ENCODE peak calls at places on chromosomes 11 and 22, in five cellular contexts. One of them, this sample, is unnamed.

GRCh38 chr22:22886546-22886945 is 1.1 kb upstream of the IGLL5 start:
- DNase-seq in left ventricle myocardium inferior: no peak
- DNase-seq in choroid plexus epithelial cell: no peak
- DNase-seq in K562: peak; percentile 47
- DNase-seq in AG09309: no peak
- DNase-seq in this sample: no peak

GRCh38 chr11:134562176-134562575 is 150.1 kb upstream of the B3GAT1 start:
- DNase-seq in left ventricle myocardium inferior: no peak
- DNase-seq in choroid plexus epithelial cell: no peak
- DNase-seq in K562: no peak
- DNase-seq in AG09309: no peak
- DNase-seq in this sample: no peak

GRCh38 chr11:64887234-64887756 is 8.9 kb upstream of the EHD1 start:
- DNase-seq in left ventricle myocardium inferior: no peak
- DNase-seq in choroid plexus epithelial cell: no peak
- DNase-seq in K562: no peak
- DNase-seq in AG09309: no peak
- DNase-seq in this sample: no peak

GRCh38 chr11:85947431-85948272 is 92.5 kb downstream of the CCDC83 start:
- DNase-seq in left ventricle myocardium inferior: no peak
- DNase-seq in choroid plexus epithelial cell: peak; percentile 97
- DNase-seq in K562: no peak
- DNase-seq in AG09309: peak; percentile 73
- DNase-seq in this sample: no peak

GRCh38 chr22:27107005-27107404 is 449.6 kb downstream of the MIAT start:
- DNase-seq in left ventricle myocardium inferior: no peak
- DNase-seq in choroid plexus epithelial cell: no peak
- DNase-seq in K562: no peak
- DNase-seq in AG09309: no peak
- DNase-seq in this sample: no peak

GRCh38 chr22:26287382-26288228 is 118.3 kb downstream of the SEZ6L start:
- DNase-seq in left ventricle myocardium inferior: no peak
- DNase-seq in choroid plexus epithelial cell: no peak
- DNase-seq in K562: no peak
- DNase-seq in AG09309: no peak
- DNase-seq in this sample: no peak

GRCh38 chr22:26461188-26461810 is 22.3 kb downstream of the HPS4 start:
- DNase-seq in left ventricle myocardium inferior: peak; percentile 42
- DNase-seq in choroid plexus epithelial cell: peak; percentile 34
- DNase-seq in K562: peak; percentile 52
- DNase-seq in AG09309: no peak
- DNase-seq in this sample: peak; percentile 30

GRCh38 chr22:42436402-42436801 is 4.2 kb upstream of the NFAM1 start:
- DNase-seq in left ventricle myocardium inferior: no peak
- DNase-seq in choroid plexus epithelial cell: no peak
- DNase-seq in K562: no peak
- DNase-seq in AG09309: no peak
- DNase-seq in this sample: no peak

GRCh38 chr11:37280194-37280593 is 682.2 kb upstream of the RAG2 start:
- DNase-seq in left ventricle myocardium inferior: no peak
- DNase-seq in choroid plexus epithelial cell: no peak
- DNase-seq in K562: no peak
- DNase-seq in AG09309: no peak
- DNase-seq in this sample: no peak

GRCh38 chr22:24391836-24392217 is 35.6 kb upstream of the ADORA2A start:
- DNase-seq in left ventricle myocardium inferior: no peak
- DNase-seq in choroid plexus epithelial cell: peak; percentile 86
- DNase-seq in K562: no peak
- DNase-seq in AG09309: peak; percentile 79
- DNase-seq in this sample: no peak

GRCh38 chr11:112584674-112585073 is 324.0 kb upstream of the PLET1 start:
- DNase-seq in left ventricle myocardium inferior: no peak
- DNase-seq in choroid plexus epithelial cell: peak; percentile 28
- DNase-seq in K562: no peak
- DNase-seq in AG09309: no peak
- DNase-seq in this sample: no peak

GRCh38 chr11:1275021-1275420 is 34.4 kb downstream of the TOLLIP start:
- DNase-seq in left ventricle myocardium inferior: no peak
- DNase-seq in choroid plexus epithelial cell: no peak
- DNase-seq in K562: no peak
- DNase-seq in AG09309: no peak
- DNase-seq in this sample: no peak

GRCh38 chr11:72584933-72585597 is 89.2 kb downstream of the PDE2A start:
- DNase-seq in left ventricle myocardium inferior: no peak
- DNase-seq in choroid plexus epithelial cell: no peak
- DNase-seq in K562: no peak
- DNase-seq in AG09309: no peak
- DNase-seq in this sample: no peak

GRCh38 chr11:22807391-22807790 is 22.2 kb downstream of the SVIP start:
- DNase-seq in left ventricle myocardium inferior: no peak
- DNase-seq in choroid plexus epithelial cell: no peak
- DNase-seq in K562: no peak
- DNase-seq in AG09309: no peak
- DNase-seq in this sample: no peak

GRCh38 chr22:20239063-20239950 is 28.8 kb downstream of the RTN4R start:
- DNase-seq in left ventricle myocardium inferior: peak; percentile 52
- DNase-seq in choroid plexus epithelial cell: no peak
- DNase-seq in K562: peak; percentile 88
- DNase-seq in AG09309: no peak
- DNase-seq in this sample: no peak

GRCh38 chr11:133520707-133521106 is 11.6 kb downstream of the OPCML start:
- DNase-seq in left ventricle myocardium inferior: peak; percentile 27
- DNase-seq in choroid plexus epithelial cell: no peak
- DNase-seq in K562: no peak
- DNase-seq in AG09309: no peak
- DNase-seq in this sample: no peak

GRCh38 chr22:44304354-44304753 is 8.4 kb downstream of the SHISAL1 start:
- DNase-seq in left ventricle myocardium inferior: no peak
- DNase-seq in choroid plexus epithelial cell: no peak
- DNase-seq in K562: no peak
- DNase-seq in AG09309: peak; percentile 18
- DNase-seq in this sample: no peak

GRCh38 chr11:121488145-121488544 is 35.4 kb upstream of the SORL1-AS1 start:
- DNase-seq in left ventricle myocardium inferior: no peak
- DNase-seq in choroid plexus epithelial cell: no peak
- DNase-seq in K562: no peak
- DNase-seq in AG09309: no peak
- DNase-seq in this sample: no peak

GRCh38 chr11:55697817-55698216 is 35.8 kb downstream of the OR4C6 start:
- DNase-seq in left ventricle myocardium inferior: no peak
- DNase-seq in choroid plexus epithelial cell: no peak
- DNase-seq in K562: no peak
- DNase-seq in AG09309: no peak
- DNase-seq in this sample: no peak

GRCh38 chr11:12128191-12128841 is 17.9 kb downstream of the MICAL2 start:
- DNase-seq in left ventricle myocardium inferior: no peak
- DNase-seq in choroid plexus epithelial cell: no peak
- DNase-seq in K562: no peak
- DNase-seq in AG09309: no peak
- DNase-seq in this sample: no peak

GRCh38 chr11:35030716-35031213 is 108.2 kb upstream of the CD44 start:
- DNase-seq in left ventricle myocardium inferior: peak; percentile 35
- DNase-seq in choroid plexus epithelial cell: peak; percentile 94
- DNase-seq in K562: peak; percentile 54
- DNase-seq in AG09309: peak; percentile 86
- DNase-seq in this sample: peak; percentile 77

GRCh38 chr11:47179655-47179991 is 2.9 kb upstream of the ARFGAP2 start:
- DNase-seq in left ventricle myocardium inferior: no peak
- DNase-seq in choroid plexus epithelial cell: peak; percentile 63
- DNase-seq in K562: peak; percentile 59
- DNase-seq in AG09309: no peak
- DNase-seq in this sample: peak; percentile 59

GRCh38 chr11:86873573-86874083 is 73.3 kb downstream of the PRSS23 start:
- DNase-seq in left ventricle myocardium inferior: no peak
- DNase-seq in choroid plexus epithelial cell: peak; percentile 62
- DNase-seq in K562: no peak
- DNase-seq in AG09309: no peak
- DNase-seq in this sample: no peak

GRCh38 chr11:72736452-72737069 is 15.6 kb downstream of the ARAP1 start:
- DNase-seq in left ventricle myocardium inferior: peak; percentile 42
- DNase-seq in choroid plexus epithelial cell: no peak
- DNase-seq in K562: peak; percentile 47
- DNase-seq in AG09309: no peak
- DNase-seq in this sample: peak; percentile 58

GRCh38 chr11:36567684-36568083 is at the start of gene RAG1:
- DNase-seq in left ventricle myocardium inferior: no peak
- DNase-seq in choroid plexus epithelial cell: no peak
- DNase-seq in K562: no peak
- DNase-seq in AG09309: no peak
- DNase-seq in this sample: no peak

DNA sequence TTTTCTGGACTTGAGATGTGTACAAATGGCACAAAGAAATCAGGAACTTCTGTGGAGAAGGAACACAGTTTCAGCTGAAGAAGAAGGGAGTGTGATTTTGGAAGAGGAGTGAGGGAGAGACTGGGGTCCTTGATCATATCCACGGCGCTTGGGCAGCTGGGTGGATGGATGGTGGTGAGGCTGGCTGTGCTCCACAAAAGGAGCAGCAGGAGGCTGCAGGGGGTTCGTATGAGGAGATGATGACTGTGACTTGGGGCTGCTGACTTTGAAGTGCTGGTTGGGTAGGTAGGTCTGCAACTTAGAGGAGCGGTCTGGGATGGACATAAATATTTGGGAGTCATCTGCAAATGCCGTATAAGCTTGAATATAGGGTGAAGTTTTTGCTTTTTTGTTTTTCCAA is 1.3 kb upstream of the DCHS1 start:
- DNase-seq in left ventricle myocardium inferior: no peak
- DNase-seq in choroid plexus epithelial cell: no peak
- DNase-seq in K562: no peak
- DNase-seq in AG09309: no peak
- DNase-seq in this sample: no peak
- H3K4me3 ChIP-seq in left ventricle myocardium inferior: no peak overlapping the region
- H3K4me3 ChIP-seq in choroid plexus epithelial cell: no peak overlapping the region
- H3K4me3 ChIP-seq in K562: no peak overlapping the region
- H3K4me3 ChIP-seq in AG09309: no peak overlapping the region
- H3K4me3 ChIP-seq in this sample: no peak overlapping the region

GRCh38 chr11:30110691-30111090 is 93.9 kb upstream of the KCNA4 start:
- DNase-seq in left ventricle myocardium inferior: no peak
- DNase-seq in choroid plexus epithelial cell: no peak
- DNase-seq in K562: no peak
- DNase-seq in AG09309: no peak
- DNase-seq in this sample: no peak

GRCh38 chr11:30107899-30108298 is 91.1 kb upstream of the KCNA4 start:
- DNase-seq in left ventricle myocardium inferior: no peak
- DNase-seq in choroid plexus epithelial cell: peak; percentile 70
- DNase-seq in K562: no peak
- DNase-seq in AG09309: peak; percentile 1
- DNase-seq in this sample: no peak

GRCh38 chr11:30109774-30110173 is 92.9 kb upstream of the KCNA4 start:
- DNase-seq in left ventricle myocardium inferior: no peak
- DNase-seq in choroid plexus epithelial cell: no peak
- DNase-seq in K562: no peak
- DNase-seq in AG09309: no peak
- DNase-seq in this sample: no peak

DNA sequence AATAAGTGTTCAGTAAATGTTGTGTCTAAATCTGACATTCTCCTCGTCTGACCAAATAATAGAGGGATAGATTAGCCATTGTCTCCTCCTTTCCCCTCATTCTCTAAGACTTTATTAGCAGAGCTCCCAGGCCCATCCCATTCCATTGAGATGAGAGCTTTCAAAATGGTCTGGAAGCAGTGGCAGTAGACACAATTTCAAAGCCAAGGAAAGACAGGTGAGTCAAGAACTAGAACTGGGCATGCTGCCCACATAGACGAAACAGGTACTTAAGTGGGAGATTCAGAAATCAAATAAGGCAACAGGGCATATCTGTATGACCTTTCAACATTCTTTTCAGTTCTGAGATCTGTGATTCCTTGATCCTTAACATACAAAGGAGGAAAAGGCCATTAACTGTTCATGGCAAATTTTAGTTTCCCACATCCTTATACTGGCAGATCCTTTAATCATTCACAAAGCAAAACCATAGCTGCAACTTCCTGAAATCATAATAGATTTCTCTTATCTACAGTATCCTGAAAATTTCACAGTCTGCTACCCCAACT is 96.6 kb upstream of the KCNA4 start:
- DNase-seq in left ventricle myocardium inferior: no peak
- DNase-seq in choroid plexus epithelial cell: no peak
- DNase-seq in K562: no peak
- DNase-seq in AG09309: no peak
- DNase-seq in this sample: no peak
- TF ChIP-seq CTCF in left ventricle myocardium inferior: no peak
- TF ChIP-seq CTCF in choroid plexus epithelial cell: no peak
- TF ChIP-seq CTCF in K562: no peak
- TF ChIP-seq CTCF in AG09309: no peak
- TF ChIP-seq CTCF in this sample: no peak

GRCh38 chr22:39592104-39593060 is 21.8 kb downstream of the CACNA1I start:
- DNase-seq in left ventricle myocardium inferior: no peak
- DNase-seq in choroid plexus epithelial cell: peak; percentile 80
- DNase-seq in K562: no peak
- DNase-seq in AG09309: peak; percentile 20
- DNase-seq in this sample: no peak

GRCh38 chr22:39594411-39594810 is 23.9 kb downstream of the CACNA1I start:
- DNase-seq in left ventricle myocardium inferior: no peak
- DNase-seq in choroid plexus epithelial cell: no peak
- DNase-seq in K562: no peak
- DNase-seq in AG09309: no peak
- DNase-seq in this sample: no peak

GRCh38 chr22:39593931-39594285 is 23.4 kb downstream of the CACNA1I start:
- DNase-seq in left ventricle myocardium inferior: no peak
- DNase-seq in choroid plexus epithelial cell: no peak
- DNase-seq in K562: no peak
- DNase-seq in AG09309: no peak
- DNase-seq in this sample: no peak

GRCh38 chr22:39595622-39596182 is 25.1 kb downstream of the CACNA1I start:
- DNase-seq in left ventricle myocardium inferior: no peak
- DNase-seq in choroid plexus epithelial cell: no peak
- DNase-seq in K562: no peak
- DNase-seq in AG09309: no peak
- DNase-seq in this sample: no peak

GRCh38 chr22:39593061-39593930 is 22.7 kb downstream of the CACNA1I start:
- DNase-seq in left ventricle myocardium inferior: no peak
- DNase-seq in choroid plexus epithelial cell: peak; percentile 18
- DNase-seq in K562: no peak
- DNase-seq in AG09309: no peak
- DNase-seq in this sample: no peak
- H3K4me3 ChIP-seq in left ventricle myocardium inferior: no peak overlapping the region
- H3K4me3 ChIP-seq in choroid plexus epithelial cell: no peak overlapping the region
- H3K4me3 ChIP-seq in K562: no peak overlapping the region
- H3K4me3 ChIP-seq in AG09309: no peak overlapping the region
- H3K4me3 ChIP-seq in this sample: no peak overlapping the region

DNA sequence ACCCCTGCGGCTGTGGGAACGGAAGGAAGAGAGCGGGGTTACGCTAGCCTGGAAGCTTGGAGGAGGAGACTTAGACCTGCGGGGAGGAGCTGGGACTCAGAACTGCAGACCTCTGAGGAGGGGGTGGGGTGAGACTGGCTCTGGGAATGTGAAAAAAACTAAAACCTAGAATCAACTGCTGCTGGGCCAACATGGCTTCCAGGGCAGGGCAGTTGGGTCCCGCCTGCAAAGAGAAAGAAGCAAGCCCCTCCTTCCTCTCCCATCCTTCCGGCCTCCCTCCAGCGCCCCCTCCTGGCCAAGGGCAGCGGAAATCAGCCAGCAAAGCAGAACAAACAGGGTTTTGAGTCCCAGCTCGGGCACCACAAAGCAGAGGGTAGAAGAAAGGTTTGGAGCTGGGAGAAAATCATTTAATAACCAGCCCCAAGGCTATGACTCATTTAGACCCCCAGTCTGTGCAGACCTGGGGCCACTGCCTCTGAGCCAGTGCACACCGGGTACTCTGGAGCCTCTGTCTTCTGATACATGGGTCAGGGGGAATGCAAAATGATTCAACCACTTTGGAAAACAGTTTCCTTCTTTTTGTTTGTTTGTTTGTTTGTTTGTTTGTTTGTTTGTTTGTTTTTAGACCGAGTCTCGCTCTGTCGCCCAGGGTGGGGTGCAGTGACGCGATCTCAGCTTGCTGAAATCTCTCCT is 7.3 kb upstream of the NCF4 start:
- DNase-seq in left ventricle myocardium inferior: peak; percentile 65
- DNase-seq in choroid plexus epithelial cell: peak; percentile 83
- DNase-seq in K562: peak; percentile 72
- DNase-seq in AG09309: no peak
- DNase-seq in this sample: peak; percentile 11
- TF ChIP-seq CTCF in left ventricle myocardium inferior: peak; percentile 64
- TF ChIP-seq CTCF in choroid plexus epithelial cell: peak; percentile 92
- TF ChIP-seq CTCF in K562: peak; percentile 76
- TF ChIP-seq CTCF in AG09309: peak; percentile 75
- TF ChIP-seq CTCF in this sample: peak; percentile 25